ENCODE peak calls at places on chromosome 12, in seven cellular contexts. One of them, this sample, is unnamed.

GRCh38 chr12:44154128-44154527 is 318.2 kb downstream of the TMEM117 start:
- DNase-seq in NB4: no peak
- DNase-seq in ovary: no peak
- DNase-seq in endothelial cell of umbilical vein: no peak
- DNase-seq in lower lobe of right lung: no peak
- DNase-seq in lower leg skin: no peak
- DNase-seq in kidney: no peak
- DNase-seq in this sample: no peak

GRCh38 chr12:18454330-18454729 is 193.0 kb downstream of the PIK3C2G start:
- DNase-seq in NB4: no peak
- DNase-seq in ovary: no peak
- DNase-seq in endothelial cell of umbilical vein: no peak
- DNase-seq in lower lobe of right lung: no peak
- DNase-seq in lower leg skin: no peak
- DNase-seq in kidney: no peak
- DNase-seq in this sample: no peak

GRCh38 chr12:82758743-82759142 is 72.0 kb downstream of the TMTC2 start:
- DNase-seq in NB4: peak; percentile 23
- DNase-seq in ovary: no peak
- DNase-seq in endothelial cell of umbilical vein: no peak
- DNase-seq in lower lobe of right lung: no peak
- DNase-seq in lower leg skin: no peak
- DNase-seq in kidney: no peak
- DNase-seq in this sample: no peak

GRCh38 chr12:1935242-1935641 is 16.8 kb upstream of the CACNA2D4 start:
- DNase-seq in NB4: no peak
- DNase-seq in ovary: no peak
- DNase-seq in endothelial cell of umbilical vein: no peak
- DNase-seq in lower lobe of right lung: no peak
- DNase-seq in lower leg skin: no peak
- DNase-seq in kidney: no peak
- DNase-seq in this sample: no peak

GRCh38 chr12:77049767-77050353 is 15.5 kb downstream of the E2F7 start:
- DNase-seq in NB4: peak; percentile 67
- DNase-seq in ovary: no peak
- DNase-seq in endothelial cell of umbilical vein: peak; percentile 78
- DNase-seq in lower lobe of right lung: no peak
- DNase-seq in lower leg skin: no peak
- DNase-seq in kidney: no peak
- DNase-seq in this sample: no peak

GRCh38 chr12:78192979-78193378 is 362.3 kb downstream of the NAV3 start:
- DNase-seq in NB4: no peak
- DNase-seq in ovary: no peak
- DNase-seq in endothelial cell of umbilical vein: no peak
- DNase-seq in lower lobe of right lung: no peak
- DNase-seq in lower leg skin: no peak
- DNase-seq in kidney: no peak
- DNase-seq in this sample: no peak

GRCh38 chr12:97568336-97569180 is 106.0 kb downstream of the RMST start:
- DNase-seq in NB4: no peak
- DNase-seq in ovary: no peak
- DNase-seq in endothelial cell of umbilical vein: no peak
- DNase-seq in lower lobe of right lung: no peak
- DNase-seq in lower leg skin: no peak
- DNase-seq in kidney: no peak
- DNase-seq in this sample: peak; percentile 81

GRCh38 chr12:51951199-51951842 is at the start of gene ACVR1B:
- DNase-seq in NB4: peak; percentile 92
- DNase-seq in ovary: peak; percentile 90
- DNase-seq in endothelial cell of umbilical vein: peak; percentile 92
- DNase-seq in lower lobe of right lung: peak; percentile 96
- DNase-seq in lower leg skin: peak; percentile 98
- DNase-seq in kidney: peak; percentile 98
- DNase-seq in this sample: peak; percentile 93

GRCh38 chr12:111066744-111067437 is 146.5 kb upstream of the MYL2 start:
- DNase-seq in NB4: peak; percentile 43
- DNase-seq in ovary: no peak
- DNase-seq in endothelial cell of umbilical vein: no peak
- DNase-seq in lower lobe of right lung: no peak
- DNase-seq in lower leg skin: no peak
- DNase-seq in kidney: no peak
- DNase-seq in this sample: peak; percentile 44

GRCh38 chr12:57165741-57166140 is 18.3 kb upstream of the LRP1-AS start:
- DNase-seq in NB4: no peak
- DNase-seq in ovary: peak; percentile 39
- DNase-seq in endothelial cell of umbilical vein: no peak
- DNase-seq in lower lobe of right lung: no peak
- DNase-seq in lower leg skin: no peak
- DNase-seq in kidney: no peak
- DNase-seq in this sample: no peak

GRCh38 chr12:96397756-96398421 is 2.4 kb downstream of the CDK17 start:
- DNase-seq in NB4: no peak
- DNase-seq in ovary: no peak
- DNase-seq in endothelial cell of umbilical vein: peak; percentile 42
- DNase-seq in lower lobe of right lung: no peak
- DNase-seq in lower leg skin: no peak
- DNase-seq in kidney: no peak
- DNase-seq in this sample: no peak

GRCh38 chr12:71661977-71662522 is 1.6 kb downstream of the ZFC3H1 start:
- DNase-seq in NB4: no peak
- DNase-seq in ovary: no peak
- DNase-seq in endothelial cell of umbilical vein: peak; percentile 54
- DNase-seq in lower lobe of right lung: no peak
- DNase-seq in lower leg skin: no peak
- DNase-seq in kidney: no peak
- DNase-seq in this sample: no peak

GRCh38 chr12:15629761-15630160 is 159.4 kb downstream of the EPS8 start:
- DNase-seq in NB4: no peak
- DNase-seq in ovary: no peak
- DNase-seq in endothelial cell of umbilical vein: peak; percentile 42
- DNase-seq in lower lobe of right lung: no peak
- DNase-seq in lower leg skin: no peak
- DNase-seq in kidney: no peak
- DNase-seq in this sample: no peak

GRCh38 chr12:115492553-115492952 is 784.9 kb downstream of the MED13L start:
- DNase-seq in NB4: no peak
- DNase-seq in ovary: no peak
- DNase-seq in endothelial cell of umbilical vein: no peak
- DNase-seq in lower lobe of right lung: no peak
- DNase-seq in lower leg skin: no peak
- DNase-seq in kidney: no peak
- DNase-seq in this sample: no peak

GRCh38 chr12:74424778-74425177 is 112.9 kb upstream of the ATXN7L3B start:
- DNase-seq in NB4: no peak
- DNase-seq in ovary: no peak
- DNase-seq in endothelial cell of umbilical vein: no peak
- DNase-seq in lower lobe of right lung: no peak
- DNase-seq in lower leg skin: no peak
- DNase-seq in kidney: no peak
- DNase-seq in this sample: no peak

GRCh38 chr12:51906452-51907082 is 737 bp upstream of the ACVRL1 start:
- DNase-seq in NB4: no peak
- DNase-seq in ovary: no peak
- DNase-seq in endothelial cell of umbilical vein: no peak
- DNase-seq in lower lobe of right lung: peak; percentile 39
- DNase-seq in lower leg skin: peak; percentile 90
- DNase-seq in kidney: peak; percentile 83
- DNase-seq in this sample: peak; percentile 28

GRCh38 chr12:68506619-68507018 is 104.1 kb upstream of the RAP1B start:
- DNase-seq in NB4: no peak
- DNase-seq in ovary: no peak
- DNase-seq in endothelial cell of umbilical vein: no peak
- DNase-seq in lower lobe of right lung: no peak
- DNase-seq in lower leg skin: no peak
- DNase-seq in kidney: no peak
- DNase-seq in this sample: no peak
- H3K4me3 ChIP-seq in NB4: no peak overlapping the region
- H3K4me3 ChIP-seq in ovary: no peak overlapping the region
- H3K4me3 ChIP-seq in endothelial cell of umbilical vein: no peak overlapping the region
- H3K4me3 ChIP-seq in lower lobe of right lung: no peak overlapping the region
- H3K4me3 ChIP-seq in lower leg skin: no peak overlapping the region
- H3K4me3 ChIP-seq in kidney: no peak overlapping the region
- H3K4me3 ChIP-seq in this sample: no peak overlapping the region

DNA sequence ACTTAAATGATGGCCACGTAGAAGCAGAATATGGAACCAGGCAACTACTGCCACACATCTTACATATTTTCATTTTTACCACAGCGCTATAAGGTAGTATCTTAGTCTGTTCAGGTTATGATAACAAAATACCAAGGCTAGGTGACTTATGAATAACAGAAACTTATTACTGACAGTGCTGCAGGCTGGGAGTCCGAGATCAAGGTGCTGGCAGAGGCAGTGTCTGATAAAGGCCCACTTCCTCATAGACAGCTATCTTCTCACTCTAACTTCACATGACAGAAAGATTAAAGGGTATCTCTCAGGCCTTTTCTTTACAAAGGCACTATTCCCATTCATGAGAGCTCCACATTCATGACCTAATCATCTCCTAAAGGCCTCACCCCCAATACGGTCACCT is 59.7 kb upstream of the MDM1 start:
- DNase-seq in NB4: no peak
- DNase-seq in ovary: no peak
- DNase-seq in endothelial cell of umbilical vein: no peak
- DNase-seq in lower lobe of right lung: no peak
- DNase-seq in lower leg skin: no peak
- DNase-seq in kidney: no peak
- DNase-seq in this sample: no peak
- H3K4me3 ChIP-seq in NB4: no peak overlapping the region
- H3K4me3 ChIP-seq in ovary: no peak overlapping the region
- H3K4me3 ChIP-seq in endothelial cell of umbilical vein: no peak overlapping the region
- H3K4me3 ChIP-seq in lower lobe of right lung: no peak overlapping the region
- H3K4me3 ChIP-seq in lower leg skin: no peak overlapping the region
- H3K4me3 ChIP-seq in kidney: no peak overlapping the region
- H3K4me3 ChIP-seq in this sample: no peak overlapping the region

DNA sequence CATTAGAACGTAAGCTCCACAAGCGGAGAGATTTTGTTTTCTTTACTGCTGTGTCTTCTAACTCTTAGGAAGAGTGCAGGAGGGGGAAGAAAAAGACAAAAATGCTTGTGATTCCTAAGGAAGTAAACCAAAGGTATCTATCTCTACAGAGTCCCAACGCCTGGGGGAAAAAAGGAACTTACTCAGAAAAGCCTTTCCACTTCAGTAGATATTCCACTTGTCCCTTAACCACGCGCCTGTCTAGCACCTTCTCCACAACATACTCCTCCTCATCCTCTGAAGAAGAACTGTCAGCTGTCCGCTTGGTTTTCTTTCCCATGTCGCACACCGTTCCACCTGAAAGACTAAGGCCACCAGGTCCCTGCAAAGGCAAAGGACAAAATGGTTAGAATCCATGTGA is 22.6 kb downstream of the CBX5 start:
- DNase-seq in NB4: no peak
- DNase-seq in ovary: no peak
- DNase-seq in endothelial cell of umbilical vein: no peak
- DNase-seq in lower lobe of right lung: no peak
- DNase-seq in lower leg skin: no peak
- DNase-seq in kidney: no peak
- DNase-seq in this sample: no peak
- H3K4me3 ChIP-seq in NB4: no peak overlapping the region
- H3K4me3 ChIP-seq in ovary: no peak overlapping the region
- H3K4me3 ChIP-seq in endothelial cell of umbilical vein: no peak overlapping the region
- H3K4me3 ChIP-seq in lower lobe of right lung: no peak overlapping the region
- H3K4me3 ChIP-seq in lower leg skin: no peak overlapping the region
- H3K4me3 ChIP-seq in kidney: no peak overlapping the region
- H3K4me3 ChIP-seq in this sample: no peak overlapping the region

GRCh38 chr12:8995021-8995775 is 5.9 kb downstream of the KLRG1 start:
- DNase-seq in NB4: no peak
- DNase-seq in ovary: no peak
- DNase-seq in endothelial cell of umbilical vein: peak; percentile 56
- DNase-seq in lower lobe of right lung: no peak
- DNase-seq in lower leg skin: no peak
- DNase-seq in kidney: no peak
- DNase-seq in this sample: no peak

GRCh38 chr12:8992086-8992409 is 2.7 kb downstream of the KLRG1 start:
- DNase-seq in NB4: peak; percentile 9
- DNase-seq in ovary: no peak
- DNase-seq in endothelial cell of umbilical vein: no peak
- DNase-seq in lower lobe of right lung: no peak
- DNase-seq in lower leg skin: no peak
- DNase-seq in kidney: no peak
- DNase-seq in this sample: no peak

GRCh38 chr12:8993827-8994226 is 4.5 kb downstream of the KLRG1 start:
- DNase-seq in NB4: no peak
- DNase-seq in ovary: no peak
- DNase-seq in endothelial cell of umbilical vein: no peak
- DNase-seq in lower lobe of right lung: no peak
- DNase-seq in lower leg skin: no peak
- DNase-seq in kidney: no peak
- DNase-seq in this sample: no peak

GRCh38 chr12:9001233-9001632 is 11.9 kb downstream of the KLRG1 start:
- DNase-seq in NB4: no peak
- DNase-seq in ovary: peak; percentile 51
- DNase-seq in endothelial cell of umbilical vein: no peak
- DNase-seq in lower lobe of right lung: no peak
- DNase-seq in lower leg skin: no peak
- DNase-seq in kidney: no peak
- DNase-seq in this sample: no peak

GRCh38 chr12:8996682-8997405 is 7.5 kb downstream of the KLRG1 start:
- DNase-seq in NB4: peak; percentile 16
- DNase-seq in ovary: no peak
- DNase-seq in endothelial cell of umbilical vein: peak; percentile 91
- DNase-seq in lower lobe of right lung: no peak
- DNase-seq in lower leg skin: no peak
- DNase-seq in kidney: no peak
- DNase-seq in this sample: no peak
- H3K4me3 ChIP-seq in NB4: no peak overlapping the region
- H3K4me3 ChIP-seq in ovary: no peak overlapping the region
- H3K4me3 ChIP-seq in endothelial cell of umbilical vein: no peak overlapping the region
- H3K4me3 ChIP-seq in lower lobe of right lung: no peak overlapping the region
- H3K4me3 ChIP-seq in lower leg skin: no peak overlapping the region
- H3K4me3 ChIP-seq in kidney: no peak overlapping the region
- H3K4me3 ChIP-seq in this sample: no peak overlapping the region

DNA sequence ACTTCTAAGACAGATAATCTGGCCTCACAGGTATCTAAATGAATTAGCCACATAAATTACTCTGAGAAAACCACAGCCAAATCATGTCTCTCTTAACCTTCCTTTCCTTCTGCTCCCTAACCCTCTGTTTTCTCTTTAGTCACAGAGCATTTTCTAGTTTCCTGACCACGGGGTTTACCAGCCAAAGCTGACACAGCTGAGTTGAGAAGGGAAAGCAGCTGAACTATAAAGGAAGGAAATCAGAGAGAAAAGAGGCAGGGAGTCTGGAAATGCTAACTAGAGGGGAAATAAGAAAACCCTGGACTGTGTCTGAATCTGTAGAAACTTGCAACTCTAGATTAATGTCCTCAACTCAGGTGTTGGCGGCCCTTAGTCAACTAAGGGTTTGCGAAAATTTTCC is 24.4 kb downstream of the ANKS1B start:
- DNase-seq in NB4: no peak
- DNase-seq in ovary: no peak
- DNase-seq in endothelial cell of umbilical vein: peak; percentile 81
- DNase-seq in lower lobe of right lung: no peak
- DNase-seq in lower leg skin: no peak
- DNase-seq in kidney: no peak
- DNase-seq in this sample: no peak
- H3K4me3 ChIP-seq in NB4: no peak overlapping the region
- H3K4me3 ChIP-seq in ovary: no peak overlapping the region
- H3K4me3 ChIP-seq in endothelial cell of umbilical vein: no peak overlapping the region
- H3K4me3 ChIP-seq in lower lobe of right lung: no peak overlapping the region
- H3K4me3 ChIP-seq in lower leg skin: no peak overlapping the region
- H3K4me3 ChIP-seq in kidney: no peak overlapping the region
- H3K4me3 ChIP-seq in this sample: no peak overlapping the region

This sample was measured in Caco-2.